ENCODE peak calls at places on chromosomes 1 and 21, in four cellular contexts. One of them, this sample, is unnamed.

GRCh38 chr1:109659145-109659544 is 3.2 kb downstream of the GSTM4 start:
- DNase-seq in H1: no peak
- DNase-seq in endothelial cell of umbilical vein: no peak
- DNase-seq in GM23338: no peak
- DNase-seq in this sample: no peak

GRCh38 chr1:95622609-95623008 is 388.6 kb downstream of the RWDD3 start:
- DNase-seq in H1: no peak
- DNase-seq in endothelial cell of umbilical vein: no peak
- DNase-seq in GM23338: peak; percentile 5
- DNase-seq in this sample: no peak

GRCh38 chr1:88434836-88435235 is 249.2 kb upstream of the PKN2 start:
- DNase-seq in H1: no peak
- DNase-seq in endothelial cell of umbilical vein: no peak
- DNase-seq in GM23338: no peak
- DNase-seq in this sample: no peak

GRCh38 chr21:36104306-36105300 is 30.3 kb upstream of the CBR3 start:
- DNase-seq in H1: peak; percentile 92
- DNase-seq in endothelial cell of umbilical vein: peak; percentile 36
- DNase-seq in GM23338: peak; percentile 95
- DNase-seq in this sample: no peak

GRCh38 chr1:243851129-243851756 is 1.2 kb upstream of the AKT3 start:
- DNase-seq in H1: no peak
- DNase-seq in endothelial cell of umbilical vein: no peak
- DNase-seq in GM23338: no peak
- DNase-seq in this sample: no peak

GRCh38 chr1:247281001-247281574 is 25.2 kb downstream of the VN1R5 start:
- DNase-seq in H1: no peak
- DNase-seq in endothelial cell of umbilical vein: no peak
- DNase-seq in GM23338: no peak
- DNase-seq in this sample: no peak

GRCh38 chr1:36968730-36969129 is 65.6 kb downstream of the GRIK3 start:
- DNase-seq in H1: no peak
- DNase-seq in endothelial cell of umbilical vein: no peak
- DNase-seq in GM23338: no peak
- DNase-seq in this sample: no peak

GRCh38 chr1:206581571-206581981 is 30.7 kb downstream of the EIF2D start:
- DNase-seq in H1: no peak
- DNase-seq in endothelial cell of umbilical vein: no peak
- DNase-seq in GM23338: no peak
- DNase-seq in this sample: no peak

GRCh38 chr21:29462475-29462874 is 163.8 kb downstream of the BACH1 start:
- DNase-seq in H1: no peak
- DNase-seq in endothelial cell of umbilical vein: no peak
- DNase-seq in GM23338: no peak
- DNase-seq in this sample: no peak

GRCh38 chr1:56153276-56153675 is 426.1 kb downstream of the PLPP3 start:
- DNase-seq in H1: no peak
- DNase-seq in endothelial cell of umbilical vein: peak; percentile 88
- DNase-seq in GM23338: no peak
- DNase-seq in this sample: no peak

GRCh38 chr1:34549199-34549598 is 205.6 kb upstream of the GJB5 start:
- DNase-seq in H1: peak; percentile 65
- DNase-seq in endothelial cell of umbilical vein: no peak
- DNase-seq in GM23338: peak; percentile 80
- DNase-seq in this sample: no peak

GRCh38 chr1:238052496-238053266 is 162.0 kb upstream of the ZP4 start:
- DNase-seq in H1: no peak
- DNase-seq in endothelial cell of umbilical vein: no peak
- DNase-seq in GM23338: no peak
- DNase-seq in this sample: no peak

GRCh38 chr1:96962807-96963206 is 241.2 kb downstream of the PTBP2 start:
- DNase-seq in H1: no peak
- DNase-seq in endothelial cell of umbilical vein: no peak
- DNase-seq in GM23338: no peak
- DNase-seq in this sample: no peak

GRCh38 chr21:45277101-45278045 is 10.3 kb downstream of the POFUT2 start:
- DNase-seq in H1: no peak
- DNase-seq in endothelial cell of umbilical vein: no peak
- DNase-seq in GM23338: no peak
- DNase-seq in this sample: no peak

GRCh38 chr1:192474080-192474683 is 101.4 kb upstream of the RGS1 start:
- DNase-seq in H1: no peak
- DNase-seq in endothelial cell of umbilical vein: peak; percentile 42
- DNase-seq in GM23338: peak; percentile 71
- DNase-seq in this sample: no peak

GRCh38 chr1:232508161-232508661 is 121.7 kb downstream of the SIPA1L2 start:
- DNase-seq in H1: no peak
- DNase-seq in endothelial cell of umbilical vein: no peak
- DNase-seq in GM23338: peak; percentile 12
- DNase-seq in this sample: no peak

GRCh38 chr1:50981741-50982140 is 11.7 kb downstream of the CDKN2C start:
- DNase-seq in H1: no peak
- DNase-seq in endothelial cell of umbilical vein: no peak
- DNase-seq in GM23338: no peak
- DNase-seq in this sample: no peak

GRCh38 chr1:227793948-227794812 is 21.3 kb upstream of the PRSS38 start:
- DNase-seq in H1: peak; percentile 61
- DNase-seq in endothelial cell of umbilical vein: no peak
- DNase-seq in GM23338: peak; percentile 84
- DNase-seq in this sample: peak; percentile 51

GRCh38 chr1:157691285-157691920 is 9.2 kb downstream of the FCRL3 start:
- DNase-seq in H1: no peak
- DNase-seq in endothelial cell of umbilical vein: peak; percentile 28
- DNase-seq in GM23338: peak; percentile 77
- DNase-seq in this sample: no peak

GRCh38 chr21:36640260-36641244 is 58.4 kb upstream of the SIM2 start:
- DNase-seq in H1: no peak
- DNase-seq in endothelial cell of umbilical vein: peak; percentile 51
- DNase-seq in GM23338: peak; percentile 60
- DNase-seq in this sample: peak; percentile 98

GRCh38 chr1:207944571-207944970 is 33.6 kb upstream of the CD34 start:
- DNase-seq in H1: no peak
- DNase-seq in endothelial cell of umbilical vein: peak; percentile 78
- DNase-seq in GM23338: no peak
- DNase-seq in this sample: no peak

GRCh38 chr1:31657972-31658510 is 13.4 kb upstream of the PEF1 start:
- DNase-seq in H1: no peak
- DNase-seq in endothelial cell of umbilical vein: no peak
- DNase-seq in GM23338: no peak
- DNase-seq in this sample: no peak

GRCh38 chr1:245353915-245354775 is 199.4 kb downstream of the KIF26B start:
- DNase-seq in H1: no peak
- DNase-seq in endothelial cell of umbilical vein: no peak
- DNase-seq in GM23338: no peak
- DNase-seq in this sample: no peak

GRCh38 chr1:46181343-46182260 is 5.3 kb upstream of the P3R3URF start:
- DNase-seq in H1: no peak
- DNase-seq in endothelial cell of umbilical vein: peak; percentile 80
- DNase-seq in GM23338: no peak
- DNase-seq in this sample: no peak

GRCh38 chr1:228236744-228237143 is 28.9 kb downstream of the OBSCN start:
- DNase-seq in H1: peak; percentile 87
- DNase-seq in endothelial cell of umbilical vein: peak; percentile 62
- DNase-seq in GM23338: peak; percentile 94
- DNase-seq in this sample: no peak

GRCh38 chr1:203520315-203520714 is 26.4 kb downstream of the OPTC start:
- DNase-seq in H1: no peak
- DNase-seq in endothelial cell of umbilical vein: peak; percentile 35
- DNase-seq in GM23338: no peak
- DNase-seq in this sample: no peak
- TF ChIP-seq POLR2AphosphoS5 in H1: no peak
- TF ChIP-seq POLR2AphosphoS5 in endothelial cell of umbilical vein: no peak
- TF ChIP-seq POLR2AphosphoS5 in GM23338: no peak
- TF ChIP-seq POLR2AphosphoS5 in this sample: no peak

GRCh38 chr1:230173176-230173575 is 106.1 kb downstream of the GALNT2 start:
- DNase-seq in H1: peak; percentile 39
- DNase-seq in endothelial cell of umbilical vein: no peak
- DNase-seq in GM23338: no peak
- DNase-seq in this sample: no peak

GRCh38 chr1:230170153-230170547 is 103.1 kb downstream of the GALNT2 start:
- DNase-seq in H1: no peak
- DNase-seq in endothelial cell of umbilical vein: no peak
- DNase-seq in GM23338: no peak
- DNase-seq in this sample: no peak

GRCh38 chr1:230170610-230171009 is 103.6 kb downstream of the GALNT2 start:
- DNase-seq in H1: peak; percentile 45
- DNase-seq in endothelial cell of umbilical vein: no peak
- DNase-seq in GM23338: peak; percentile 42
- DNase-seq in this sample: no peak

GRCh38 chr1:230172016-230172356 is 104.9 kb downstream of the GALNT2 start:
- DNase-seq in H1: no peak
- DNase-seq in endothelial cell of umbilical vein: no peak
- DNase-seq in GM23338: no peak
- DNase-seq in this sample: no peak

DNA sequence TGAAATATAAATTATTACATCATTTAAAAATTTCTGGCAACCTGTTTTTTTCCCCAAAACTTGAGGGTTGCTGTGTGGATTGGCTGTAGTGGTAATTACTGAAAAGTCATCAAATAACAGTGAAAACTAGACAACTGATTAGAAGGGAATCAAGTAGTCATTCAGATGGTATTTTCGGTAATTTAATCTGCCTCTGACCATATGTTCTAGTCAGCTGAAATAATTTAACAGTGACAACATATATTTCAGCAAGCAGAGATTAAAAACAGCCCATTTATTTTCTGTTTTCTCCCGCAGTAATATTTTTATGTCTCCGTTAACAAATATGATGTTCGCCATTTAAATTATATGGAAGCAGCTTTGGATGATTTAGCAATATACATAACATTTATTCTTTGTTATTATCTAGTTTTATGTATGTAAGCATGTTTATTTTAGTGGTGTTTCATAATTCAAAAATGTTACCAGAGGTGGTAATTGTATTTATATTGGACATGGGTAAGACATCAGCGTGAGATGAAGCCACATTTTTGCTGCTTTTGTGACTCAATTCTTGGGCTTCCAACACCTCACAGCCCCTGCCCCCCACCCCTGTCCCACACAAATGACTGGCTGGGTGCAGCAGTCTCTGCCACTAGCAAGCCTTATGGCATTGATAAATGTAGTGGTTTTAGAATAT is 104.4 kb downstream of the GALNT2 start:
- DNase-seq in H1: no peak
- DNase-seq in endothelial cell of umbilical vein: no peak
- DNase-seq in GM23338: no peak
- DNase-seq in this sample: no peak
- TF ChIP-seq POLR2AphosphoS5 in H1: no peak
- TF ChIP-seq POLR2AphosphoS5 in endothelial cell of umbilical vein: no peak
- TF ChIP-seq POLR2AphosphoS5 in GM23338: no peak
- TF ChIP-seq POLR2AphosphoS5 in this sample: no peak

DNA sequence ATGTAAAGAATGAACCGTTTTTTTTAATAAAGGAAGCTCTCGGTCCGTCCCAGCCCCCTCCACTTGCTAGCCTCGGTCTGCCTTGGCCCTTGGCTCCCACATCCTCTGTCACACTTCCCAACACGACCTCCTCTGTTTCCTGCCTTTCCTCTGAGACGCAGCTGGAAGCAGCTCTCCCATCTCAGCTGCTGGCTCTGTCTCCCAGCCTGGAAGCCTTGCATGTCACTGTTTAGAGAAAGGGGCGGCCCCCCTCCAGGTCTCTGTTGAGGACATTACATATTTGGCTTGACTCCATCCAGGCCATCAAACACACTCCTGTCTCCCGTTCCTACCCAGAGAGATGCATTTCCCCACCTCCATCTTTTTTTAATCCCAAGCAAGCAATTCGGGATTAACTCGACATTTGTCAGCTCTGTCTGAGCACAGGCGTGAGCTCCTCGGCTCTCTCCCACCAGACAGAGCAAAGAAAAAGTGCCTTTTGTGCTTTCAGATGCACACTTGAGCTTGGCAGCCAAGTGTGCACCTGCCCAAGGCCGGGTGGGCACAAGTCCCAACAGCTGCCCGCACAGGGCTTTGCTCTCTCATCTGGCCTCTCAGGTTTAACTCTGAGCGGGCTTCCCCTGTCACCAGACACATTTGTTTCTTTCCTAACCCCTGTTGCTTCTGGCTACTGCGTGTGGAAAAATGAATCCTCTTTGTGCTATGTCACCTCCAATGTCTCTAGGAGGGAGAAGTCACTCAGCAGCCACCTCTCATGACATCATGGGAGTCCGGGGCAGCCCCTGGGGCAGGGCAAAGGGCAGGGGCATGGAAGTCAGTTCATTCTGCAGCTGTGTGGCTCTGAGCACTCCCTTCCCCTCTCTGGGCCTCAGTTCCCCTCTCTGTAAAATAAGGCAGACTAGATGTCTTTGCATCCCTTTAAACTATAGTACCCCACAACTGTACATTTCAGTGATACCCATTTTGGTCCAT is 108.3 kb downstream of the KCND3 start:
- DNase-seq in H1: no peak
- DNase-seq in endothelial cell of umbilical vein: no peak
- DNase-seq in GM23338: no peak
- DNase-seq in this sample: no peak
- TF ChIP-seq POLR2AphosphoS5 in H1: no peak
- TF ChIP-seq POLR2AphosphoS5 in endothelial cell of umbilical vein: no peak
- TF ChIP-seq POLR2AphosphoS5 in GM23338: no peak
- TF ChIP-seq POLR2AphosphoS5 in this sample: no peak

GRCh38 chr1:155929057-155929456 is 5.2 kb downstream of the KHDC4 start:
- DNase-seq in H1: no peak
- DNase-seq in endothelial cell of umbilical vein: no peak
- DNase-seq in GM23338: no peak
- DNase-seq in this sample: no peak

GRCh38 chr1:155932487-155932886 is 1.7 kb downstream of the KHDC4 start:
- DNase-seq in H1: no peak
- DNase-seq in endothelial cell of umbilical vein: no peak
- DNase-seq in GM23338: no peak
- DNase-seq in this sample: no peak

GRCh38 chr1:155932085-155932484 is 2.1 kb downstream of the KHDC4 start:
- DNase-seq in H1: no peak
- DNase-seq in endothelial cell of umbilical vein: no peak
- DNase-seq in GM23338: no peak
- DNase-seq in this sample: no peak

GRCh38 chr1:155933591-155934096 is 569 bp downstream of the KHDC4 start:
- DNase-seq in H1: no peak
- DNase-seq in endothelial cell of umbilical vein: peak; percentile 21
- DNase-seq in GM23338: no peak
- DNase-seq in this sample: no peak

DNA sequence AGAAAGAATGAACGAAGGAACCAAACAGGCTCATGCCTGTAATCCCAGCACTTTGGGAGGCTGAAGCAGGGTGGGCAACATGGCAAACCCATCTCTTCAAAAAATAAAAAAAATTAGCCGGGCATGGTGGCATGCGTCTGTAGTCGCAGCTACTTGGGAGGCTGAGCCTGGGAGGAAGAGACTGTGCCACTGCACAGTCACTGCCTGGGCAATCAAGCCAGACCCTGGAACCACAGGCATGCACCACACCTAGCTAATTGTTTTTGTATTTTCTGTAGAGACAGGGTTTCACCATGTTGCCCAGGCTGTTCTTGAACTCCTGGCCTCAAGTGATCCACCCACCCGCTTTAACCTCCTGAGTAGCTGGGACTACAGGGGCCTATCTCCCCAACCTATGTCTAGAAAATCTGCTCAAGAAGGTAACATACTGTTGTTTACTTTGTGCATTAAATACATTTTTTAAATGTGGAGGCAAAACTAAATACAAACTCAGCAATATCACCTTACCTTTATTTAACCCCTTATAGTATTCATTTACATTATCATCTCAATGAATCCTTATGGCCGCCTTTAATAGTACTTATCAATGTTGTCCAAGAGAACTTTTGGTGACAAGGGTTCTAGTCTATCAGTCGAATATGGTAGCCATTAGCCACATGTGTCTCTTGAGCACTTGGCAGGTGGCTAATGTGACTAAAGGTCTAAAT is 2.7 kb downstream of the KHDC4 start:
- DNase-seq in H1: no peak
- DNase-seq in endothelial cell of umbilical vein: no peak
- DNase-seq in GM23338: no peak
- DNase-seq in this sample: no peak
- TF ChIP-seq POLR2AphosphoS5 in H1: no peak
- TF ChIP-seq POLR2AphosphoS5 in endothelial cell of umbilical vein: no peak
- TF ChIP-seq POLR2AphosphoS5 in GM23338: no peak
- TF ChIP-seq POLR2AphosphoS5 in this sample: no peak

This sample was measured in SK-N-MC.